ENCODE peak calls at places on chromosomes 2 and 18, in six cellular contexts. H is fibroblast of lung, D is hepatocyte, Y is PC-9, O is fibroblast of mammary gland, K is H7. F is an unnamed sample.

GRCh38 chr2:144307711-144308110 is 212.2 kb downstream of the ZEB2 start:
- DNase-seq in H (no peak), D (no peak), Y (no peak), O (no peak), K (no peak), F (no peak)

GRCh38 chr2:220163486-220163885 is 536.1 kb downstream of the SLC4A3 start:
- DNase-seq in H (no peak), D (no peak), Y (no peak), O (peak; percentile 56), K (no peak), F (no peak)

GRCh38 chr18:53937037-53937436 is 287.4 kb downstream of the MBD2 start:
- DNase-seq in H (no peak), D (no peak), Y (no peak), O (no peak), K (no peak), F (no peak)

GRCh38 chr2:153287109-153287801 is 191.3 kb downstream of the RPRM start:
- DNase-seq in H (no peak), D (peak; percentile 54), Y (no peak), O (no peak), K (peak; percentile 37), F (no peak)

GRCh38 chr2:172859821-172860707 is 124.4 kb downstream of the RAPGEF4 start:
- DNase-seq in H (no peak), D (no peak), Y (no peak), O (no peak), K (no peak), F (no peak)

GRCh38 chr2:199273043-199273647 is 184.6 kb downstream of the SATB2 start:
- DNase-seq in H (peak; percentile 87), D (no peak), Y (no peak), O (peak; percentile 90), K (no peak), F (peak; percentile 87)

GRCh38 chr2:206241767-206242166 is 32.7 kb upstream of the ZDBF2 start:
- DNase-seq in H (no peak), D (no peak), Y (no peak), O (peak; percentile 83), K (no peak), F (peak; percentile 12)

GRCh38 chr18:6219116-6219717 is 195.5 kb downstream of the L3MBTL4 start:
- DNase-seq in H (peak; percentile 70), D (peak; percentile 80), Y (peak; percentile 9), O (peak; percentile 57), K (peak; percentile 58), F (peak; percentile 16)

GRCh38 chr18:59172664-59173249 is 33.1 kb downstream of the SEC11C start:
- DNase-seq in H (peak; percentile 2), D (no peak), Y (no peak), O (no peak), K (no peak), F (no peak)

GRCh38 chr2:5121677-5122076 is 570.5 kb upstream of the SOX11 start:
- DNase-seq in H (no peak), D (peak; percentile 52), Y (no peak), O (no peak), K (peak; percentile 57), F (no peak)

GRCh38 chr2:188512456-188512855 is 220.8 kb downstream of the GULP1 start:
- DNase-seq in H (peak; percentile 83), D (peak; percentile 52), Y (no peak), O (peak; percentile 72), K (no peak), F (no peak)

GRCh38 chr2:212646698-212647097 is 108.1 kb upstream of the ERBB4 start:
- DNase-seq in H (peak; percentile 68), D (no peak), Y (peak; percentile 3), O (peak; percentile 87), K (no peak), F (peak; percentile 74)

GRCh38 chr18:21706386-21706865 is 1.9 kb upstream of the ABHD3 start:
- DNase-seq in H (no peak), D (no peak), Y (no peak), O (no peak), K (no peak), F (no peak)

GRCh38 chr2:216774180-216774579 is 78.8 kb upstream of the IGFBP5 start:
- DNase-seq in H (no peak), D (no peak), Y (no peak), O (no peak), K (no peak), F (no peak)

GRCh38 chr18:21916594-21916993 is 176.0 kb downstream of the MIB1 start:
- DNase-seq in H (no peak), D (no peak), Y (no peak), O (no peak), K (no peak), F (no peak)

GRCh38 chr2:102187191-102188150 is 648 bp downstream of the IL1RL2 start:
- DNase-seq in H (peak; percentile 59), D (peak; percentile 30), Y (peak; percentile 29), O (peak; percentile 65), K (peak; percentile 57), F (no peak)

GRCh38 chr18:61865466-61866165 is 27.2 kb downstream of the RNF152 start:
- DNase-seq in H (peak; percentile 14), D (no peak), Y (no peak), O (no peak), K (no peak), F (no peak)

GRCh38 chr18:70293166-70293565 is 4.3 kb downstream of the SOCS6 start:
- DNase-seq in H (no peak), D (peak; percentile 52), Y (no peak), O (no peak), K (no peak), F (no peak)

GRCh38 chr2:48531141-48531648 is 1.2 kb downstream of the STON1 start:
- DNase-seq in H (peak; percentile 62), D (peak; percentile 78), Y (no peak), O (peak; percentile 71), K (peak; percentile 57), F (peak; percentile 42)

GRCh38 chr2:8457092-8457481 is 224.8 kb upstream of the ID2 start:
- DNase-seq in H (no peak), D (peak; percentile 45), Y (no peak), O (no peak), K (peak; percentile 59), F (no peak)

GRCh38 chr2:118981627-118982026 is 39.6 kb downstream of the MARCO start:
- DNase-seq in H (no peak), D (no peak), Y (no peak), O (no peak), K (no peak), F (no peak)

GRCh38 chr2:26463252-26464207 is 14.4 kb downstream of the OTOF start:
- DNase-seq in H (no peak), D (no peak), Y (no peak), O (no peak), K (peak; percentile 87), F (no peak)

GRCh38 chr2:240170354-240170735 is 29.9 kb upstream of the OTOS start:
- DNase-seq in H (peak; percentile 6), D (peak; percentile 32), Y (no peak), O (no peak), K (peak; percentile 63), F (no peak)

GRCh38 chr2:205364261-205364660 is 318.0 kb upstream of the NRP2 start:
- DNase-seq in H (no peak), D (no peak), Y (no peak), O (no peak), K (no peak), F (no peak)

GRCh38 chr18:77004555-77005380 is 127.8 kb downstream of the MBP start:
- DNase-seq in H (no peak), D (no peak), Y (no peak), O (no peak), K (peak; percentile 37), F (no peak)
- H3K4me3 ChIP-seq in H (no peak overlapping the region), D (no peak overlapping the region), Y (no peak overlapping the region), O (no peak overlapping the region), K (no peak overlapping the region), F (no peak overlapping the region)

GRCh38 chr2:165697727-165698620 is 96.1 kb downstream of the GALNT3 start:
- DNase-seq in H (no peak), D (no peak), Y (no peak), O (no peak), K (no peak), F (no peak)
- H3K4me3 ChIP-seq in H (no peak overlapping the region), D (no peak overlapping the region), Y (no peak overlapping the region), O (no peak overlapping the region), K (no peak overlapping the region), F (no peak overlapping the region)

GRCh38 chr2:104434363-104434792 is 419.5 kb upstream of the POU3F3 start:
- DNase-seq in H (no peak), D (peak; percentile 43), Y (no peak), O (no peak), K (peak; percentile 38), F (no peak)
- H3K4me3 ChIP-seq in H (no peak overlapping the region), D (peak overlapping the region; percentile 27), Y (no peak overlapping the region), O (no peak overlapping the region), K (no peak overlapping the region), F (peak overlapping the region; percentile 7)

GRCh38 chr2:121699421-121700328 is 37.0 kb downstream of the NIFK start:
- DNase-seq in H (peak; percentile 53), D (peak; percentile 47), Y (peak; percentile 85), O (peak; percentile 88), K (no peak), F (peak; percentile 49)
- H3K4me3 ChIP-seq in H (no peak overlapping the region), D (no peak overlapping the region), Y (peak overlapping the region; percentile 26), O (no peak overlapping the region), K (no peak overlapping the region), F (no peak overlapping the region)

GRCh38 chr2:176565641-176566323 is 296.5 kb downstream of the MTX2 start:
- DNase-seq in H (peak; percentile 9), D (no peak), Y (no peak), O (peak; percentile 4), K (no peak), F (no peak)
- H3K4me3 ChIP-seq in H (no peak overlapping the region), D (no peak overlapping the region), Y (no peak overlapping the region), O (no peak overlapping the region), K (no peak overlapping the region), F (no peak overlapping the region)

GRCh38 chr2:224934542-224935188 is 107.6 kb downstream of the DOCK10 start:
- DNase-seq in H (peak; percentile 64), D (no peak), Y (no peak), O (peak; percentile 66), K (peak; percentile 30), F (no peak)
- H3K4me3 ChIP-seq in H (no peak overlapping the region), D (no peak overlapping the region), Y (no peak overlapping the region), O (no peak overlapping the region), K (no peak overlapping the region), F (no peak overlapping the region)

F was measured in skeletal muscle cell.